ENCODE peak calls at places on chromosomes 13 and 19, in ten cellular contexts. E is HepG2, S is spleen, R is adrenal gland, A is heart left ventricle, L is suprapubic skin, H is thyroid gland, Y is stomach, T is lower leg skin, I is tibial nerve. X is an unnamed sample.

GRCh38 chr13:103516009-103516795 is 450.0 kb upstream of the SLC10A2 start:
- DNase-seq in E (no peak), S (no peak), R (no peak), A (no peak), L (no peak), H (peak; percentile 21), Y (no peak), T (no peak), I (no peak), X (no peak)

GRCh38 chr19:41352609-41353465 is 885 bp downstream of the TGFB1 start:
- DNase-seq in E (peak; percentile 54), S (peak; percentile 97), R (peak; percentile 60), A (peak; percentile 76), L (no peak), H (peak; percentile 32), Y (peak; percentile 66), T (peak; percentile 66), I (peak; percentile 49), X (peak; percentile 82)

GRCh38 chr19:29623726-29624488 is 17.8 kb downstream of the POP4 start:
- DNase-seq in E (no peak), S (peak; percentile 79), R (no peak), A (no peak), L (no peak), H (no peak), Y (no peak), T (no peak), I (no peak), X (no peak)

GRCh38 chr13:102227696-102228095 is 174.2 kb downstream of the FGF14 start:
- DNase-seq in E (no peak), S (no peak), R (no peak), A (no peak), L (no peak), H (no peak), Y (no peak), T (no peak), I (no peak), X (no peak)

GRCh38 chr13:28035146-28035782 is 46.8 kb upstream of the URAD start:
- DNase-seq in E (no peak), S (no peak), R (peak; percentile 24), A (no peak), L (no peak), H (no peak), Y (no peak), T (no peak), I (no peak), X (no peak)

GRCh38 chr19:42284066-42284501 is 15.0 kb downstream of the CIC start:
- DNase-seq in E (no peak), S (peak; percentile 97), R (peak; percentile 86), A (peak; percentile 87), L (peak; percentile 86), H (peak; percentile 80), Y (peak; percentile 87), T (peak; percentile 63), I (peak; percentile 38), X (peak; percentile 95)

GRCh38 chr19:58364127-58364526 is 1.6 kb upstream of the ZNF497 start:
- DNase-seq in E (no peak), S (no peak), R (no peak), A (no peak), L (no peak), H (no peak), Y (no peak), T (no peak), I (no peak), X (no peak)

GRCh38 chr13:80037505-80037888 is 303.4 kb downstream of the SPRY2 start:
- DNase-seq in E (no peak), S (no peak), R (no peak), A (no peak), L (no peak), H (no peak), Y (no peak), T (no peak), I (no peak), X (no peak)

GRCh38 chr13:38166121-38166520 is 183.5 kb upstream of the UFM1 start:
- DNase-seq in E (no peak), S (no peak), R (no peak), A (no peak), L (no peak), H (no peak), Y (no peak), T (no peak), I (no peak), X (no peak)

GRCh38 chr13:27375686-27376326 is 48.6 kb upstream of the GTF3A start:
- DNase-seq in E (peak; percentile 47), S (no peak), R (peak; percentile 70), A (peak; percentile 52), L (peak; percentile 81), H (peak; percentile 62), Y (peak; percentile 70), T (no peak), I (peak; percentile 67), X (peak; percentile 77)

GRCh38 chr19:33678796-33679195 is 57.0 kb downstream of the CHST8 start:
- DNase-seq in E (no peak), S (peak; percentile 18), R (peak; percentile 9), A (no peak), L (peak; percentile 43), H (no peak), Y (no peak), T (no peak), I (no peak), X (no peak)

GRCh38 chr13:41652735-41653361 is 195.5 kb downstream of the RGCC start:
- DNase-seq in E (peak; percentile 62), S (no peak), R (peak; percentile 57), A (no peak), L (no peak), H (peak; percentile 32), Y (no peak), T (no peak), I (peak; percentile 59), X (peak; percentile 55)

GRCh38 chr13:110161112-110161897 is 145.7 kb downstream of the COL4A1 start:
- DNase-seq in E (no peak), S (no peak), R (peak; percentile 46), A (no peak), L (no peak), H (no peak), Y (no peak), T (no peak), I (peak; percentile 24), X (no peak)

GRCh38 chr13:114134944-114135610 is 2.7 kb upstream of the RASA3 start:
- DNase-seq in E (no peak), S (peak; percentile 51), R (no peak), A (no peak), L (no peak), H (peak; percentile 69), Y (no peak), T (no peak), I (no peak), X (no peak)

GRCh38 chr19:1501200-1501595 is 10.2 kb downstream of the REEP6 start:
- DNase-seq in E (no peak), S (no peak), R (no peak), A (no peak), L (no peak), H (no peak), Y (no peak), T (no peak), I (no peak), X (no peak)
- TF ChIP-seq POLR2A in E (no peak), S (no peak), R (no peak), A (no peak), L (no peak), H (no peak), Y (no peak), T (no peak), I (no peak), X (no peak)

DNA sequence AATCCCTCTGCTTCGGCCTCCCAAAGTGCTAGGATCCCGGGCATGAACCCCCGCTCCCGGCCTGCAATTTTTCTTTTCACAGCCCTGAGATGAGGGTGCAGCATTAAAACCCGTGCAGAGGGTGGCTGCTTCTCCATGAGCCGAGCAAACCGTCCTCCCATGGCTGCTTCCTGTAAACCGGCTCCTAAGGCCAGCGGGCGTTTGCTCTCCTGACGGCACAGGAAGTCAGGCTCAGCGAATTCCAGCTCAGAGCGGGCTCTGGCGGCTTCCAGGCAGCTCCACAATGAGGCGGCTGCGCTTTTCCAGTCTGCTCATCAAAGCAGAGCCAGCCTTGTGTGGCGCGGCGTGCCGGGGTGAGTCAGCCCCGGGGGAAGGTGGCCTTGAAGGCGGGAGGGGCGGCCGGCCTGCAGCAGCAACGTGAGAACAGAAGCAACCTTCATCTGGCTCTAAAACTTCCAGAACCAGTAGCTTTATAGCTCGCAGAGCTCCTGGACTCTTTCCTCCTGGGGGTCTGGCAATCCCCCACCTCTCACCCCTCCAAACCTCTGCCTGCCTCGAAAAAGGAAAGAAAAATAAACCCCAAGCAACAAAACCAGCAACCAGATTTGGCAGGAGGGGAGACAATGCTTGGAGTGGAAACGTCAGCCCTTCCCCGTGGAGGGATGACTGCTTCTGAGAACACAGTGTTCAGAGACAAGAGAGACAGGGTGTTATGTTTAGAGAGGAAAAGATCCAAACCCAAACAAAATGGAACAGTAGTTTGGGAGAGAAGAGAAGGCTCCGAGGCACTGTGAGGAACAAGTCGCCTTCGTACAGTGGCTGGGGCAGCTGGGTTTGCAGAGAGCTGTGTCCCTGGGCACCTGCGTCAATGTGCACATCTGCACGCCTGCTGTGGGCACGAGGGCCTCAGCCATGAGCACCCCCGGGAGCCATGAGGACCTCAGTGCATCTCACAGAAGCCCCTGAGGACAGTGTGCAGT is 67.8 kb downstream of the GADD45B start:
- DNase-seq in E (peak; percentile 94), S (peak; percentile 92), R (peak; percentile 98), A (peak; percentile 91), L (peak; percentile 97), H (peak; percentile 99), Y (peak; percentile 91), T (peak; percentile 91), I (peak; percentile 88), X (peak; percentile 24)
- TF ChIP-seq POLR2A in E (peak; percentile 77), S (no peak), R (peak; percentile 67), A (peak; percentile 50), L (no peak), H (peak; percentile 79), Y (no peak), T (no peak), I (peak; percentile 53), X (no peak)

DNA sequence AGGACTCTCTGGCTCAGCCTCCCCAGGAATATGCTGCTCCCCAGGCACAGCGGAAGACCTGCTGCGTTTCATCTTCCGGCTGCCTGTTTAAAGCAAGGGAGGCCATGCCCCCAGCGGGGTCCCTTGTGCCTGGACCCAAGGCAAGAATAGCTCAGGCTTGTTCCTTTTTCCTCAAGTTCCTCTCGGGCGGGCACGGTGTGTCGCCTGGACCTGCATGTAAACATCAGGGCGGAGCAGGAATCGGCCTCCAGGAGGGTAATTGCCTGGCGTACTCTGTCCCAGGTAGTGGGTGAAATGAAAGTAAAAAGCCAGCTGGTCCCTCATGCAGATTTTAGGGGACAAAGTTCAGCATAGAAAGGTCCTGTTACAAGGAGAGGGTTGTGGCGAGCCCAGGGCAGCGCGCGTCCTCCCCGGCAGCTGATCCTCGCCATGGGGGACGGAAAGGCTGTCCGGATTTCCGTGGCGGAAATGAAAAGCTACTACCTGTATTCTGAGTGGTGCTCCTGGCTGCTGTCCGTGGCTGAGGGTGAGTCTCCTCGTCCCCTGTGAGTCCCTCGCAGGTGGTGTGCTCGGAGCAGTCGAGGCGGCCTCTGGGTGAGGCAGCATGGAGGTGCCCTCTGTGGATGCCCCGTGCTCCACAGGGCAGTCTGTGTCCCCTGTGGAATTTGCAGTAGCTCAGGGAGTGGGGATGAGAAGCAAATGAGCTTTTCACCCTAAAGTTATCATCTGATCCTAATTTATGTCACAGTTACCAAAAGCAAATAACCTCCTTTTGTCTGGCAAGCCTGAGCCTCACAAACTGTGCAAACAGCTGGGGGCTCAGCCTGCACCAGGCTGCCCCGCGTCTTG is 16.2 kb downstream of the MCF2L start:
- DNase-seq in E (peak; percentile 82), S (no peak), R (no peak), A (no peak), L (no peak), H (no peak), Y (peak; percentile 66), T (no peak), I (no peak), X (no peak)
- TF ChIP-seq POLR2A in E (peak; percentile 59), S (no peak), R (no peak), A (no peak), L (no peak), H (no peak), Y (no peak), T (no peak), I (no peak), X (no peak)

GRCh38 chr13:78785764-78786163 is 126.8 kb upstream of the OBI1 start:
- DNase-seq in E (no peak), S (no peak), R (no peak), A (no peak), L (no peak), H (no peak), Y (no peak), T (no peak), I (no peak), X (no peak)
- TF ChIP-seq POLR2A in E (no peak), S (no peak), R (no peak), A (no peak), L (no peak), H (no peak), Y (no peak), T (no peak), I (no peak), X (no peak)

X was measured in erythroblast.